ENCODE peak calls at places on chromosomes 12 and 14, in five cellular contexts. X is esophagus squamous epithelium, A is fibroblast of lung, B is Caco-2, D is stomach. G is an unnamed sample.

GRCh38 chr14:56119221-56119967 is 1.2 kb downstream of the PELI2 start:
- DNase-seq in D (peak), B (peak), X (no peak), A (peak), G (peak)

GRCh38 chr14:54000341-54000811 is 43.8 kb upstream of the BMP4 start:
- DNase-seq in D (no peak), X (no peak), B (peak), A (no peak), G (no peak)

GRCh38 chr12:19591951-19592350 is 152.7 kb downstream of the AEBP2 start:
- DNase-seq in A (no peak), B (no peak), X (no peak), D (no peak), G (no peak)

GRCh38 chr14:100679707-100680438 is 46.8 kb upstream of the DLK1 start:
- DNase-seq in D (no peak), X (no peak), B (no peak), A (peak), G (no peak)

GRCh38 chr14:58898655-58899316 is 261.0 kb downstream of the DACT1 start:
- DNase-seq in D (no peak), B (no peak), X (no peak), A (peak), G (no peak)

GRCh38 chr14:93456356-93456755 is 25.6 kb downstream of the UNC79 start:
- DNase-seq in X (no peak), D (no peak), B (no peak), A (no peak), G (no peak)

GRCh38 chr12:100995201-100995600 is 200.6 kb downstream of the ANO4 start:
- DNase-seq in B (no peak), X (no peak), D (no peak), A (no peak), G (no peak)

GRCh38 chr12:121781751-121782615 is 11.5 kb downstream of the RHOF start:
- DNase-seq in A (peak), D (no peak), X (no peak), B (no peak), G (no peak)

GRCh38 chr12:122100568-122100967 is 22.0 kb downstream of the MLXIP start:
- DNase-seq in B (no peak), X (no peak), D (no peak), A (no peak), G (no peak)

GRCh38 chr12:86959766-86960458 is 703.7 kb upstream of the MGAT4C start:
- DNase-seq in A (no peak), X (no peak), B (no peak), D (no peak), G (no peak)
- TF ChIP-seq CTCF in A (no peak), X (no peak), B (no peak), D (no peak), G (no peak)

DNA sequence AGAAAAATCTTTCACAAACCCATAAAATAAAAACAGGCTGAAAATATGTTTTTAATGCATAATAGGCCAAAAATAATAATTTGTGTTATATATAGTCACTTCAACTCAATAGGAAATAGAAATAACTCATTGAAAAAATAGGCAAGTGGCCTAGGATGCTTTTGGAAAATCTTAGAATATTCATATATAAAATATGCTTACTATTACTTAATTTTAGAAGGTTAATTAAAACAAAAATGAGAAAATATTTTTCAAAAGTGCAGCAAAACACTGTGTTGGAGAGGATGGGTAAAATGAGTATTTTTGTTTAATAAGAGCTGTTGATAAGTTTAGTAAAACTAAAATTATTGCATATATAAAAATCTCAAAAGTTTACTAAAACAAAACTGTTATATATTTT is 308.0 kb upstream of the ATXN7L3B start:
- DNase-seq in B (no peak), A (no peak), D (no peak), X (no peak), G (no peak)
- TF ChIP-seq CTCF in B (no peak), A (no peak), D (no peak), X (no peak), G (no peak)

DNA sequence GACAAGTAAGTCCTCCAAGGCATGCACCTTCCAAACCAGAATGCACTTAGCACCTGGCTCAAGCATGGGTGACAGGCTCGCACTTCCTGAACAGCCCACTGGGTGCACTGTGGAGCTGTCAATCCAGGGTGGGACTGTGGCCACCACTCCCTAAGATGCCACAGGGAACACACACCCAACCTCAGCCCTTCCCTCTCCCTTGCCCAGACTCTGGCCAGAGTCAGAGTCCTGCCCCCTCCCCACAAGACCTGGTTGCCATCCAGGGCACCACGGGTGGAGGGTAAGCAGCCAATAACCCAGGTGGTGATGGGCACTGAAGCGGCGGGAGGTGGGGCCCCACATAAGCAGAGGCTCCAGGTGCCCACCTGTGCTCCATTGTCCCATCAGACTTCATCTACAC is 160.6 kb downstream of the MYRFL start:
- DNase-seq in D (no peak), A (no peak), X (no peak), B (peak), G (no peak)
- TF ChIP-seq CTCF in D (no peak), A (peak), X (peak), B (peak), G (peak)

GRCh38 chr12:33609910-33610309 is 170.3 kb upstream of the SYT10 start:
- DNase-seq in A (no peak), B (no peak), X (no peak), D (no peak), G (no peak)

GRCh38 chr12:33605776-33606175 is 166.2 kb upstream of the SYT10 start:
- DNase-seq in A (no peak), B (peak), D (no peak), X (no peak), G (peak)
- TF ChIP-seq CTCF in A (no peak), B (peak), D (no peak), X (peak), G (peak)

GRCh38 chr12:60257063-60257462 is 661.2 kb downstream of the SLC16A7 start:
- DNase-seq in X (no peak), B (peak), A (peak), D (no peak), G (no peak)
- TF ChIP-seq CTCF in X (no peak), B (no peak), A (peak), D (no peak), G (no peak)

GRCh38 chr12:57488397-57489156 is 709 bp downstream of the MARS1 start:
- DNase-seq in X (no peak), B (no peak), D (no peak), A (no peak), G (no peak)

GRCh38 chr12:57489157-57489641 is 1.3 kb downstream of the MARS1 start:
- DNase-seq in A (no peak), D (no peak), X (no peak), B (no peak), G (no peak)

GRCh38 chr12:57487055-57487596 is 742 bp upstream of the MARS1 start:
- DNase-seq in X (no peak), A (no peak), D (no peak), B (no peak), G (no peak)

GRCh38 chr12:57485695-57486094 is 2.2 kb upstream of the MARS1 start:
- DNase-seq in A (no peak), D (no peak), B (no peak), X (no peak), G (no peak)

DNA sequence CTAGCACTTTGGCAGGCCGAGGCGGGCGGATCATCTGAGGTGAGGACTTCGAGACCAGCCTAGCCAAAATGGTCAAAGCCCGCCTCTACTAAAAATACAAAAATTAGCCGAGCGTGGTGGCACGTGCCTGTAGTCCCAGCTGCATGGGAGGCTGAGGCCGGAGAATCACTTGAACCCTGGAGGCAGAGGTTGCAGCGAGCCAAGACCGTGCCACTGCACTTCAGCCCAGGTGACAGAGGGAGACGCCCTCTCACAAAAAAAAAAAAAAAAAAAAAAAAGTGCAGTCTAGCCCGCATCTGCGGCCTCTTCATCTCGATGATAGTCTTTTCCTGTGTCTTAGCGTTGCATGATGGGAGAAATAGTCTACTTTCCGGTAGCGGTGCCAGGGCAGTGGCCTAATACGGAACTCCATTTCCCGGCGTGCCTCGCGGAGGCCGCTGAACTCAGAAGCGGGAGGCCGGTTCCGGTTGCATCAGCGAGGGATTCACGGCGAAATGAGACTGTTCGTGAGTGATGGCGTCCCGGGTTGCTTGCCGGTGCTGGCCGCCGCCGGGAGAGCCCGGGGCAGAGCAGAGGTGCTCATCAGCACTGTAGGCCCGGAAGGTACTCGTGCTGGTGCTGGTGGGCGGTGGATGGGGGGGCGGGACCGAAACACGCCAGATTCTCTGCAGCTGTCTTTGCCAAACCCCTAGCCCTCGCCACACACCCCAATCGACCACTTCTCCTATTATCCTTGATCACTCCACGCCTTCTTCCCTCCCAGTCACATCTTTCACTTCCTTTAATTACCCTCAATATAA is at the start of gene MARS1:
- DNase-seq in X (peak), D (peak), B (peak), A (peak), G (peak)
- TF ChIP-seq CTCF in X (peak), D (no peak), B (no peak), A (no peak), G (no peak)

GRCh38 chr12:128906485-128907137 is 53.3 kb downstream of the GLT1D1 start:
- DNase-seq in D (no peak), X (no peak), B (no peak), A (no peak), G (no peak)

GRCh38 chr12:128908254-128908653 is 55.0 kb downstream of the GLT1D1 start:
- DNase-seq in A (no peak), X (no peak), B (no peak), D (no peak), G (no peak)

GRCh38 chr12:128905003-128905544 is 51.8 kb downstream of the GLT1D1 start:
- DNase-seq in B (no peak), D (peak), A (no peak), X (no peak), G (no peak)

GRCh38 chr12:128903231-128903630 is 50.0 kb downstream of the GLT1D1 start:
- DNase-seq in B (no peak), A (no peak), X (no peak), D (no peak), G (no peak)
- TF ChIP-seq CTCF in B (no peak), A (no peak), X (no peak), D (no peak), G (no peak)

DNA sequence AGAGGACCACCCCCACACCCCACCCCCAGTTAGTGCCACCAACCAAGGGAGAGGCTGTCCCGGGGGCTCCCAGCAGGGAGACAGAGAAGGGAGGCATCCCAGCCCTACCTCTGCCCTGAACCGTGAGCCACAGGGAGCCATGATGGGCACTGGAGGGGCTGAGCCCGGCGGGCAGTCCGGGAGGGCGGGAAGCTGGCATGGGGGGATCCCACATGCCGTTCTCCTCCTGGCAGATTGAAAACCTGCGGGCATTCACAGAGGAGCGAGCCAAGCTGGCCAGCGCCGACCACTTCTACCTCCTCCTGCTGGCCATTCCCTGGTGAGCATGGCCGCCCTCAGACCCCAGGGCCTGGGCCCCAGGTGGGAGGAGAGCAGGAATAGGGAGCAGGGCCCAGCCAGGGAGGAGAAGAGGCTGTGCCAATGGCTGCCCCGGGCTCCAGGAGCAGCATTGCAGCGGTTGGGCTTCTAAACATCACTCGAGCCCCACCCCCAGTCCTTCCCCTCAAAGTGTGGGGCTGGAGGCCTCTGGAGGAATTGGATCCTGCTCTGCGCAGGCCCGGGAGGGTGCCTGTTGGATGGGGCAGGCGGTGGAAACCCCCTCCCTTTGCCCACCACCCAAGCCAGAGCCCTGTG is 14.5 kb upstream of the ADSS1 start:
- DNase-seq in X (no peak), B (no peak), A (no peak), D (no peak), G (no peak)
- TF ChIP-seq CTCF in X (no peak), B (no peak), A (no peak), D (no peak), G (no peak)

DNA sequence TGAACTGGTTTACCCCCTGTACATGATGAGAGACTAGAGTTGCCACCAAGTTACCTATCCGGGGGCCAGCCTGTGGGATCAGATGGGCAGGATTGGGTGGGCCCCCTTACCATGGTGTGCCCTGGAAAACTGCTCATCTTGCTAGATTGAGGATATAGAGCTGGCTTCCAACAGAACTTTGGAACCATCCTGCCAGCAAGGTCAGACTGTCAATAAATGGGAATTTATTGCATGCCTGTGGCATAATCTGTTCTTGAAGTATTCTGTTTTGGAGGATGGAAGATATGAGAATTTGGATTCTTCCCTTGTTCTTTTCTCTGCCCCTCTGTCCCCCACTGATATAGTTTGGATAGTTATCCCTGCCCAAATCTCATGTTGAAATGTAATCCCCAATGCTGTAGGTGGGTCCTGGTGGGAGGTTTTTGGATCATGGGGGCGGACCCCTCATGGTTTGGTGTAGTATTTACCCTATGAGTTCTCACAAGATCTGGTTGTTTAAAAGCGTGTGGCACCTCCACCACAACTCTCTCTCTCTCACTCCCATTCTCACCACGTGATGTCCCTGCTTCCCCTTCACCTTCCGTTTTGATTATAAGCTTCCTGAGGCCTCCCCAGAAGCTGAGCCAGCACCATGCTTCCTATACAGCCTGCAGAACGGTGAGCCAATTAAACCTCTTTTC is 3.7 kb upstream of the TM9SF1 start:
- DNase-seq in B (no peak), A (no peak), X (no peak), D (no peak), G (no peak)
- TF ChIP-seq CTCF in B (no peak), A (no peak), X (no peak), D (no peak), G (no peak)

GRCh38 chr14:28754209-28754985 is 12.2 kb upstream of the FOXG1 start:
- DNase-seq in A (peak), D (no peak), B (peak), X (no peak), G (peak)

GRCh38 chr14:28755930-28756895 is 10.4 kb upstream of the FOXG1 start:
- DNase-seq in X (no peak), A (no peak), D (no peak), B (no peak), G (no peak)

GRCh38 chr14:28746247-28746646 is 20.3 kb upstream of the FOXG1 start:
- DNase-seq in B (no peak), A (no peak), D (no peak), X (no peak), G (no peak)

GRCh38 chr14:28755198-28755794 is 11.3 kb upstream of the FOXG1 start:
- DNase-seq in B (no peak), X (no peak), D (no peak), A (no peak), G (no peak)

GRCh38 chr14:28751467-28752058 is 15.0 kb upstream of the FOXG1 start:
- DNase-seq in X (no peak), D (peak), A (peak), B (peak), G (peak)
- TF ChIP-seq CTCF in X (peak), D (peak), A (peak), B (peak), G (peak)

G was measured in endothelial cell.